ENCODE peak calls at places on chromosomes 1 and 21, in seven cellular contexts. One of them, this sample, is unnamed.

GRCh38 chr1:6899621-6900020 is 114.4 kb downstream of the CAMTA1 start:
- DNase-seq in GM12865: no peak
- DNase-seq in GM06990: no peak
- DNase-seq in AG09309: no peak
- DNase-seq in cardiac muscle cell: no peak
- DNase-seq in activated T-cell treated with anti-CD3 and anti-CD28 coated beads for 1 hour: no peak
- DNase-seq in SK-MEL-5: no peak
- DNase-seq in this sample: no peak

GRCh38 chr1:2538376-2538775 is 8.3 kb upstream of the HES5 start:
- DNase-seq in SK-MEL-5: no peak
- DNase-seq in AG09309: no peak
- DNase-seq in activated T-cell treated with anti-CD3 and anti-CD28 coated beads for 1 hour: no peak
- DNase-seq in cardiac muscle cell: no peak
- DNase-seq in GM06990: no peak
- DNase-seq in GM12865: no peak
- DNase-seq in this sample: no peak

GRCh38 chr1:97898948-97899347 is 21.9 kb downstream of the DPYD start:
- DNase-seq in GM12865: no peak
- DNase-seq in AG09309: no peak
- DNase-seq in cardiac muscle cell: no peak
- DNase-seq in SK-MEL-5: no peak
- DNase-seq in GM06990: no peak
- DNase-seq in activated T-cell treated with anti-CD3 and anti-CD28 coated beads for 1 hour: no peak
- DNase-seq in this sample: no peak

GRCh38 chr1:25803368-25803767 is 3.4 kb downstream of the SELENON start:
- DNase-seq in SK-MEL-5: no peak
- DNase-seq in GM06990: no peak
- DNase-seq in AG09309: no peak
- DNase-seq in GM12865: no peak
- DNase-seq in activated T-cell treated with anti-CD3 and anti-CD28 coated beads for 1 hour: no peak
- DNase-seq in cardiac muscle cell: no peak
- DNase-seq in this sample: no peak

GRCh38 chr1:38892976-38893375 is 11.6 kb upstream of the GJA9 start:
- DNase-seq in GM12865: no peak
- DNase-seq in SK-MEL-5: no peak
- DNase-seq in AG09309: no peak
- DNase-seq in cardiac muscle cell: no peak
- DNase-seq in GM06990: no peak
- DNase-seq in activated T-cell treated with anti-CD3 and anti-CD28 coated beads for 1 hour: no peak
- DNase-seq in this sample: no peak

GRCh38 chr1:67355745-67356424 is 48.2 kb downstream of the IL12RB2 start:
- DNase-seq in activated T-cell treated with anti-CD3 and anti-CD28 coated beads for 1 hour: no peak
- DNase-seq in cardiac muscle cell: peak; percentile 21
- DNase-seq in GM12865: no peak
- DNase-seq in GM06990: no peak
- DNase-seq in SK-MEL-5: no peak
- DNase-seq in AG09309: peak; percentile 82
- DNase-seq in this sample: no peak

GRCh38 chr1:2003564-2004131 is at the start of gene CFAP74:
- DNase-seq in SK-MEL-5: no peak
- DNase-seq in AG09309: no peak
- DNase-seq in cardiac muscle cell: peak; percentile 83
- DNase-seq in activated T-cell treated with anti-CD3 and anti-CD28 coated beads for 1 hour: no peak
- DNase-seq in GM12865: no peak
- DNase-seq in GM06990: no peak
- DNase-seq in this sample: no peak

GRCh38 chr1:9250586-9251381 is 16.2 kb downstream of the H6PD start:
- DNase-seq in GM06990: no peak
- DNase-seq in GM12865: no peak
- DNase-seq in SK-MEL-5: no peak
- DNase-seq in AG09309: no peak
- DNase-seq in cardiac muscle cell: no peak
- DNase-seq in activated T-cell treated with anti-CD3 and anti-CD28 coated beads for 1 hour: no peak
- DNase-seq in this sample: no peak

GRCh38 chr1:156400191-156400920 is 31.3 kb downstream of the RHBG start:
- DNase-seq in AG09309: no peak
- DNase-seq in SK-MEL-5: no peak
- DNase-seq in cardiac muscle cell: no peak
- DNase-seq in GM06990: no peak
- DNase-seq in activated T-cell treated with anti-CD3 and anti-CD28 coated beads for 1 hour: no peak
- DNase-seq in GM12865: no peak
- DNase-seq in this sample: peak; percentile 67

GRCh38 chr1:173509797-173510196 is 32.7 kb downstream of the PRDX6 start:
- DNase-seq in AG09309: no peak
- DNase-seq in cardiac muscle cell: no peak
- DNase-seq in GM12865: no peak
- DNase-seq in SK-MEL-5: no peak
- DNase-seq in activated T-cell treated with anti-CD3 and anti-CD28 coated beads for 1 hour: no peak
- DNase-seq in GM06990: no peak
- DNase-seq in this sample: no peak

GRCh38 chr1:36093226-36093625 is 4.5 kb downstream of the ADPRS start:
- DNase-seq in cardiac muscle cell: no peak
- DNase-seq in GM06990: no peak
- DNase-seq in AG09309: no peak
- DNase-seq in SK-MEL-5: no peak
- DNase-seq in GM12865: no peak
- DNase-seq in activated T-cell treated with anti-CD3 and anti-CD28 coated beads for 1 hour: no peak
- DNase-seq in this sample: no peak

GRCh38 chr1:52520149-52520548 is 32.7 kb downstream of the TUT4 start:
- DNase-seq in AG09309: peak; percentile 27
- DNase-seq in GM12865: peak; percentile 52
- DNase-seq in GM06990: peak; percentile 14
- DNase-seq in activated T-cell treated with anti-CD3 and anti-CD28 coated beads for 1 hour: no peak
- DNase-seq in SK-MEL-5: no peak
- DNase-seq in cardiac muscle cell: peak; percentile 17
- DNase-seq in this sample: no peak

GRCh38 chr1:241658081-241658793 is 6.2 kb downstream of the WDR64 start:
- DNase-seq in activated T-cell treated with anti-CD3 and anti-CD28 coated beads for 1 hour: no peak
- DNase-seq in SK-MEL-5: no peak
- DNase-seq in AG09309: no peak
- DNase-seq in GM12865: no peak
- DNase-seq in GM06990: no peak
- DNase-seq in cardiac muscle cell: no peak
- DNase-seq in this sample: no peak

GRCh38 chr1:8540266-8540926 is 222.5 kb downstream of the SLC45A1 start:
- DNase-seq in GM06990: no peak
- DNase-seq in SK-MEL-5: no peak
- DNase-seq in activated T-cell treated with anti-CD3 and anti-CD28 coated beads for 1 hour: no peak
- DNase-seq in GM12865: peak; percentile 20
- DNase-seq in cardiac muscle cell: peak; percentile 52
- DNase-seq in AG09309: peak; percentile 62
- DNase-seq in this sample: no peak

GRCh38 chr21:17105972-17106371 is 406.9 kb upstream of the CXADR start:
- DNase-seq in cardiac muscle cell: no peak
- DNase-seq in SK-MEL-5: no peak
- DNase-seq in GM12865: no peak
- DNase-seq in GM06990: no peak
- DNase-seq in AG09309: no peak
- DNase-seq in activated T-cell treated with anti-CD3 and anti-CD28 coated beads for 1 hour: no peak
- DNase-seq in this sample: no peak

GRCh38 chr1:201476670-201477344 is 7.8 kb upstream of the PHLDA3 start:
- DNase-seq in SK-MEL-5: no peak
- DNase-seq in AG09309: no peak
- DNase-seq in GM12865: peak; percentile 58
- DNase-seq in GM06990: no peak
- DNase-seq in cardiac muscle cell: no peak
- DNase-seq in activated T-cell treated with anti-CD3 and anti-CD28 coated beads for 1 hour: no peak
- DNase-seq in this sample: no peak

GRCh38 chr1:168637350-168637991 is 61.1 kb downstream of the XCL1 start:
- DNase-seq in SK-MEL-5: peak; percentile 81
- DNase-seq in AG09309: peak; percentile 10
- DNase-seq in activated T-cell treated with anti-CD3 and anti-CD28 coated beads for 1 hour: no peak
- DNase-seq in GM06990: no peak
- DNase-seq in cardiac muscle cell: peak; percentile 57
- DNase-seq in GM12865: peak; percentile 64
- DNase-seq in this sample: peak; percentile 16

GRCh38 chr1:21251773-21252471 is 38.3 kb downstream of the ECE1 start:
- DNase-seq in SK-MEL-5: no peak
- DNase-seq in activated T-cell treated with anti-CD3 and anti-CD28 coated beads for 1 hour: no peak
- DNase-seq in cardiac muscle cell: peak; percentile 90
- DNase-seq in GM12865: no peak
- DNase-seq in AG09309: peak; percentile 81
- DNase-seq in GM06990: no peak
- DNase-seq in this sample: no peak

GRCh38 chr1:88946845-88947244 is 45.6 kb downstream of the KYAT3 start:
- DNase-seq in AG09309: no peak
- DNase-seq in GM12865: no peak
- DNase-seq in activated T-cell treated with anti-CD3 and anti-CD28 coated beads for 1 hour: no peak
- DNase-seq in cardiac muscle cell: peak; percentile 28
- DNase-seq in SK-MEL-5: no peak
- DNase-seq in GM06990: no peak
- DNase-seq in this sample: no peak

GRCh38 chr21:41947596-41948403 is 6.0 kb downstream of the C2CD2 start:
- DNase-seq in activated T-cell treated with anti-CD3 and anti-CD28 coated beads for 1 hour: no peak
- DNase-seq in cardiac muscle cell: peak; percentile 59
- DNase-seq in SK-MEL-5: no peak
- DNase-seq in AG09309: no peak
- DNase-seq in GM06990: no peak
- DNase-seq in GM12865: no peak
- DNase-seq in this sample: peak; percentile 86

GRCh38 chr1:222523852-222524251 is 24.1 kb downstream of the HHIPL2 start:
- DNase-seq in cardiac muscle cell: no peak
- DNase-seq in GM06990: no peak
- DNase-seq in GM12865: no peak
- DNase-seq in AG09309: no peak
- DNase-seq in SK-MEL-5: no peak
- DNase-seq in activated T-cell treated with anti-CD3 and anti-CD28 coated beads for 1 hour: no peak
- DNase-seq in this sample: no peak

GRCh38 chr21:19523731-19524130 is 1120.1 kb upstream of the TMPRSS15 start:
- DNase-seq in GM06990: no peak
- DNase-seq in SK-MEL-5: no peak
- DNase-seq in cardiac muscle cell: no peak
- DNase-seq in activated T-cell treated with anti-CD3 and anti-CD28 coated beads for 1 hour: no peak
- DNase-seq in AG09309: no peak
- DNase-seq in GM12865: no peak
- DNase-seq in this sample: no peak

GRCh38 chr1:241998412-241998921 is 431 bp downstream of the MAP1LC3C start:
- DNase-seq in SK-MEL-5: peak; percentile 68
- DNase-seq in GM06990: peak; percentile 58
- DNase-seq in activated T-cell treated with anti-CD3 and anti-CD28 coated beads for 1 hour: peak; percentile 23
- DNase-seq in GM12865: peak; percentile 65
- DNase-seq in cardiac muscle cell: peak; percentile 84
- DNase-seq in AG09309: no peak
- DNase-seq in this sample: no peak

GRCh38 chr1:167482184-167482583 is 36.1 kb downstream of the CD247 start:
- DNase-seq in SK-MEL-5: no peak
- DNase-seq in GM06990: no peak
- DNase-seq in GM12865: no peak
- DNase-seq in AG09309: no peak
- DNase-seq in cardiac muscle cell: no peak
- DNase-seq in activated T-cell treated with anti-CD3 and anti-CD28 coated beads for 1 hour: peak; percentile 44
- DNase-seq in this sample: no peak

GRCh38 chr21:15140321-15141019 is 75.7 kb upstream of the NRIP1 start:
- DNase-seq in SK-MEL-5: no peak
- DNase-seq in GM12865: no peak
- DNase-seq in cardiac muscle cell: peak; percentile 30
- DNase-seq in AG09309: no peak
- DNase-seq in GM06990: no peak
- DNase-seq in activated T-cell treated with anti-CD3 and anti-CD28 coated beads for 1 hour: no peak
- DNase-seq in this sample: no peak

GRCh38 chr1:6212193-6212959 is 6.5 kb downstream of the RNF207 start:
- DNase-seq in SK-MEL-5: no peak
- DNase-seq in AG09309: no peak
- DNase-seq in GM06990: no peak
- DNase-seq in GM12865: peak; percentile 61
- DNase-seq in activated T-cell treated with anti-CD3 and anti-CD28 coated beads for 1 hour: no peak
- DNase-seq in cardiac muscle cell: no peak
- DNase-seq in this sample: no peak

This sample was measured in C1 segment of cervical spinal cord.